ENCODE peak calls at places on chromosomes 6 and 20, in seven cellular contexts. One of them, this sample, is unnamed.

GRCh38 chr20:44109951-44110361 is 77.0 kb downstream of the JPH2 start:
- DNase-seq in fibroblast of the aortic adventitia: peak
- DNase-seq in heart left ventricle: no peak
- DNase-seq in stomach: no peak
- DNase-seq in lower lobe of right lung: no peak
- DNase-seq in IMR-90: no peak
- DNase-seq in astrocyte of the cerebellum: no peak
- DNase-seq in this sample: peak

GRCh38 chr6:30450908-30451818 is 38.1 kb upstream of the HLA-E start:
- DNase-seq in fibroblast of the aortic adventitia: peak
- DNase-seq in heart left ventricle: peak
- DNase-seq in stomach: peak
- DNase-seq in lower lobe of right lung: peak
- DNase-seq in IMR-90: peak
- DNase-seq in astrocyte of the cerebellum: peak
- DNase-seq in this sample: peak

GRCh38 chr6:81376745-81377144 is 375.7 kb downstream of the TENT5A start:
- DNase-seq in fibroblast of the aortic adventitia: no peak
- DNase-seq in heart left ventricle: no peak
- DNase-seq in stomach: no peak
- DNase-seq in lower lobe of right lung: no peak
- DNase-seq in IMR-90: no peak
- DNase-seq in astrocyte of the cerebellum: no peak
- DNase-seq in this sample: no peak

GRCh38 chr6:8589941-8590676 is 154.8 kb upstream of the SLC35B3 start:
- DNase-seq in fibroblast of the aortic adventitia: no peak
- DNase-seq in heart left ventricle: no peak
- DNase-seq in stomach: no peak
- DNase-seq in lower lobe of right lung: no peak
- DNase-seq in IMR-90: no peak
- DNase-seq in astrocyte of the cerebellum: no peak
- DNase-seq in this sample: no peak

GRCh38 chr20:43946659-43947315 is 32.1 kb downstream of the TOX2 start:
- DNase-seq in fibroblast of the aortic adventitia: no peak
- DNase-seq in heart left ventricle: no peak
- DNase-seq in stomach: no peak
- DNase-seq in lower lobe of right lung: no peak
- DNase-seq in IMR-90: no peak
- DNase-seq in astrocyte of the cerebellum: no peak
- DNase-seq in this sample: no peak

GRCh38 chr20:47334022-47334551 is 22.4 kb downstream of the ZMYND8 start:
- DNase-seq in fibroblast of the aortic adventitia: peak
- DNase-seq in heart left ventricle: no peak
- DNase-seq in stomach: no peak
- DNase-seq in lower lobe of right lung: peak
- DNase-seq in IMR-90: peak
- DNase-seq in astrocyte of the cerebellum: peak
- DNase-seq in this sample: peak

GRCh38 chr20:38256966-38257365 is 3.6 kb downstream of the KIAA1755 start:
- DNase-seq in fibroblast of the aortic adventitia: no peak
- DNase-seq in heart left ventricle: no peak
- DNase-seq in stomach: no peak
- DNase-seq in lower lobe of right lung: no peak
- DNase-seq in IMR-90: no peak
- DNase-seq in astrocyte of the cerebellum: no peak
- DNase-seq in this sample: no peak

GRCh38 chr6:47970826-47971225 is 140.2 kb downstream of the PTCHD4 start:
- DNase-seq in fibroblast of the aortic adventitia: no peak
- DNase-seq in heart left ventricle: no peak
- DNase-seq in stomach: no peak
- DNase-seq in lower lobe of right lung: no peak
- DNase-seq in IMR-90: no peak
- DNase-seq in astrocyte of the cerebellum: no peak
- DNase-seq in this sample: no peak

GRCh38 chr6:13729891-13730290 is 18.3 kb upstream of the RANBP9 start:
- DNase-seq in fibroblast of the aortic adventitia: peak
- DNase-seq in heart left ventricle: no peak
- DNase-seq in stomach: no peak
- DNase-seq in lower lobe of right lung: no peak
- DNase-seq in IMR-90: peak
- DNase-seq in astrocyte of the cerebellum: no peak
- DNase-seq in this sample: peak

GRCh38 chr6:13725052-13725451 is 13.4 kb upstream of the RANBP9 start:
- DNase-seq in fibroblast of the aortic adventitia: no peak
- DNase-seq in heart left ventricle: no peak
- DNase-seq in stomach: no peak
- DNase-seq in lower lobe of right lung: no peak
- DNase-seq in IMR-90: no peak
- DNase-seq in astrocyte of the cerebellum: no peak
- DNase-seq in this sample: no peak

GRCh38 chr6:13722880-13723279 is 11.2 kb upstream of the RANBP9 start:
- DNase-seq in fibroblast of the aortic adventitia: no peak
- DNase-seq in heart left ventricle: no peak
- DNase-seq in stomach: no peak
- DNase-seq in lower lobe of right lung: no peak
- DNase-seq in IMR-90: no peak
- DNase-seq in astrocyte of the cerebellum: no peak
- DNase-seq in this sample: no peak

GRCh38 chr6:13725570-13725969 is 13.9 kb upstream of the RANBP9 start:
- DNase-seq in fibroblast of the aortic adventitia: peak
- DNase-seq in heart left ventricle: no peak
- DNase-seq in stomach: peak
- DNase-seq in lower lobe of right lung: no peak
- DNase-seq in IMR-90: peak
- DNase-seq in astrocyte of the cerebellum: no peak
- DNase-seq in this sample: no peak

DNA sequence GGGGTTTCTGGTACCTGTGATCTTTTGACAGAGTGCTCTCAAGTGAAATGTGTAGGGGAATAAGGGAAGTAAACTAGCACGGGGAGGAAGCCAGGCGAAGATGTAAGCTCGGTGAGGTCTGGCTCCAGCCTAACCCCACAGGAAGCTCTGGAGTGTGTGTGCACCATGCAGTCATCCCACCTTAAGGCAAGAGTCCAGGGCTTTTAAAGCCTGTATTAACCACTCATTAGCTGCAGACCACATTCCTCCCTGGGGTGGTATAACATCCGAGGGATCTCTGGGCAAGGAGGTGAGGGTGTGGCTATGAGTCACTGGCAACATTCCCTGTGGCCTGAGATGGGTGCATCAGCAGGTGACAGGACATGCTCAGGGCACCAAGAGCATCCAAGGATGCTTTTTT is 12.5 kb upstream of the RANBP9 start:
- DNase-seq in fibroblast of the aortic adventitia: no peak
- DNase-seq in heart left ventricle: no peak
- DNase-seq in stomach: no peak
- DNase-seq in lower lobe of right lung: no peak
- DNase-seq in IMR-90: no peak
- DNase-seq in astrocyte of the cerebellum: no peak
- DNase-seq in this sample: no peak
- H3K4me3 ChIP-seq in fibroblast of the aortic adventitia: no peak
- H3K4me3 ChIP-seq in heart left ventricle: no peak
- H3K4me3 ChIP-seq in stomach: no peak
- H3K4me3 ChIP-seq in lower lobe of right lung: no peak
- H3K4me3 ChIP-seq in IMR-90: no peak
- H3K4me3 ChIP-seq in astrocyte of the cerebellum: no peak
- H3K4me3 ChIP-seq in this sample: no peak

GRCh38 chr20:35328095-35328685 is 36.0 kb upstream of the FAM83C start:
- DNase-seq in fibroblast of the aortic adventitia: no peak
- DNase-seq in heart left ventricle: no peak
- DNase-seq in stomach: no peak
- DNase-seq in lower lobe of right lung: no peak
- DNase-seq in IMR-90: no peak
- DNase-seq in astrocyte of the cerebellum: no peak
- DNase-seq in this sample: no peak

GRCh38 chr20:35327074-35327976 is 35.1 kb upstream of the FAM83C start:
- DNase-seq in fibroblast of the aortic adventitia: no peak
- DNase-seq in heart left ventricle: no peak
- DNase-seq in stomach: peak
- DNase-seq in lower lobe of right lung: no peak
- DNase-seq in IMR-90: peak
- DNase-seq in astrocyte of the cerebellum: no peak
- DNase-seq in this sample: no peak

GRCh38 chr20:35328689-35329088 is 36.5 kb upstream of the FAM83C start:
- DNase-seq in fibroblast of the aortic adventitia: no peak
- DNase-seq in heart left ventricle: no peak
- DNase-seq in stomach: no peak
- DNase-seq in lower lobe of right lung: no peak
- DNase-seq in IMR-90: no peak
- DNase-seq in astrocyte of the cerebellum: no peak
- DNase-seq in this sample: no peak

GRCh38 chr20:35326732-35327073 is 34.5 kb upstream of the FAM83C start:
- DNase-seq in fibroblast of the aortic adventitia: no peak
- DNase-seq in heart left ventricle: no peak
- DNase-seq in stomach: no peak
- DNase-seq in lower lobe of right lung: no peak
- DNase-seq in IMR-90: no peak
- DNase-seq in astrocyte of the cerebellum: no peak
- DNase-seq in this sample: no peak

GRCh38 chr20:35329435-35330139 is 37.4 kb upstream of the FAM83C start:
- DNase-seq in fibroblast of the aortic adventitia: no peak
- DNase-seq in heart left ventricle: no peak
- DNase-seq in stomach: peak
- DNase-seq in lower lobe of right lung: no peak
- DNase-seq in IMR-90: peak
- DNase-seq in astrocyte of the cerebellum: no peak
- DNase-seq in this sample: peak
- TF ChIP-seq CTCF in fibroblast of the aortic adventitia: peak
- TF ChIP-seq CTCF in heart left ventricle: peak
- TF ChIP-seq CTCF in stomach: peak
- TF ChIP-seq CTCF in lower lobe of right lung: peak
- TF ChIP-seq CTCF in IMR-90: peak
- TF ChIP-seq CTCF in astrocyte of the cerebellum: peak
- TF ChIP-seq CTCF in this sample: peak

DNA sequence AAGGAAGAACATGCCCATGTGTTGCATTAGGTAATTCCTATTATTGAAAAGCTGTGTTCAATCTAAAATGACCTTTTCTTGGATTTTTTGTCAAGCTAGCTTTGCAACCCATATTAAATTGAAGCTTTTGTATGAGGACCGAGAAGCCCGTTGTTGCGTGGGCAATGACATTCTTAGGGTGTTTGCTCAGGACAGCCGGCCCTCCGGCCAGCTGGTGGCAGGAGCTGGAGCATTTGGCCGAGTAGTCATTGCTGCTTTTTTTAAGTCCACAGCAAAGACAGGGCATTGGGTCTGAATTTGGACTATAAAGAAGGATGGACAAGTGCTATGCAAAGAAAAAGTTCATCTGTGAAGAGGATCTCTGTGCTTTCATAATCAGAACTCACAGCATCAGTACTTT is 365.8 kb downstream of the SAMD5 start:
- DNase-seq in fibroblast of the aortic adventitia: no peak
- DNase-seq in heart left ventricle: no peak
- DNase-seq in stomach: no peak
- DNase-seq in lower lobe of right lung: no peak
- DNase-seq in IMR-90: no peak
- DNase-seq in astrocyte of the cerebellum: no peak
- DNase-seq in this sample: no peak
- H3K4me3 ChIP-seq in fibroblast of the aortic adventitia: no peak
- H3K4me3 ChIP-seq in heart left ventricle: no peak
- H3K4me3 ChIP-seq in stomach: no peak
- H3K4me3 ChIP-seq in lower lobe of right lung: no peak
- H3K4me3 ChIP-seq in IMR-90: no peak
- H3K4me3 ChIP-seq in astrocyte of the cerebellum: no peak
- H3K4me3 ChIP-seq in this sample: no peak

DNA sequence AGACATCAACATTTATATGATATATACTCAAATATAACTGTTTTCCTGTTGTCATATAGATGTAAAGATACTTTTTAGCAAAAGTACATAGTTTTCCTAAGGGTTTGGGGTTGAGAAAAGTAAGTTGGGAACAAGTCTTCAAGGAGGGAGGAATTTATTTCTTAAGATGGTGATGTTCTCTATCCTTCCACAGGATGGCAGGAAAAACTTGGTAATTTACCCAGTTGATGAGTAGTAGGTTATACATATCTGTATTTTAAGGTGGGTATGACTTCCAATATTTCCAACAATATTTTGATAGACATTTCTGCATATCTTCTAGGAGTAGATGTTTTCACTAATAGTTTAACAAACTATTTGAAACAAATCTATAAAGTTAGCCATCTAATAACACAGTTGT is 254.4 kb downstream of the RIMS1 start:
- DNase-seq in fibroblast of the aortic adventitia: peak
- DNase-seq in heart left ventricle: no peak
- DNase-seq in stomach: no peak
- DNase-seq in lower lobe of right lung: no peak
- DNase-seq in IMR-90: peak
- DNase-seq in astrocyte of the cerebellum: no peak
- DNase-seq in this sample: peak
- TF ChIP-seq CTCF in fibroblast of the aortic adventitia: no peak
- TF ChIP-seq CTCF in heart left ventricle: no peak
- TF ChIP-seq CTCF in stomach: no peak
- TF ChIP-seq CTCF in lower lobe of right lung: no peak
- TF ChIP-seq CTCF in IMR-90: peak
- TF ChIP-seq CTCF in astrocyte of the cerebellum: no peak
- TF ChIP-seq CTCF in this sample: no peak

DNA sequence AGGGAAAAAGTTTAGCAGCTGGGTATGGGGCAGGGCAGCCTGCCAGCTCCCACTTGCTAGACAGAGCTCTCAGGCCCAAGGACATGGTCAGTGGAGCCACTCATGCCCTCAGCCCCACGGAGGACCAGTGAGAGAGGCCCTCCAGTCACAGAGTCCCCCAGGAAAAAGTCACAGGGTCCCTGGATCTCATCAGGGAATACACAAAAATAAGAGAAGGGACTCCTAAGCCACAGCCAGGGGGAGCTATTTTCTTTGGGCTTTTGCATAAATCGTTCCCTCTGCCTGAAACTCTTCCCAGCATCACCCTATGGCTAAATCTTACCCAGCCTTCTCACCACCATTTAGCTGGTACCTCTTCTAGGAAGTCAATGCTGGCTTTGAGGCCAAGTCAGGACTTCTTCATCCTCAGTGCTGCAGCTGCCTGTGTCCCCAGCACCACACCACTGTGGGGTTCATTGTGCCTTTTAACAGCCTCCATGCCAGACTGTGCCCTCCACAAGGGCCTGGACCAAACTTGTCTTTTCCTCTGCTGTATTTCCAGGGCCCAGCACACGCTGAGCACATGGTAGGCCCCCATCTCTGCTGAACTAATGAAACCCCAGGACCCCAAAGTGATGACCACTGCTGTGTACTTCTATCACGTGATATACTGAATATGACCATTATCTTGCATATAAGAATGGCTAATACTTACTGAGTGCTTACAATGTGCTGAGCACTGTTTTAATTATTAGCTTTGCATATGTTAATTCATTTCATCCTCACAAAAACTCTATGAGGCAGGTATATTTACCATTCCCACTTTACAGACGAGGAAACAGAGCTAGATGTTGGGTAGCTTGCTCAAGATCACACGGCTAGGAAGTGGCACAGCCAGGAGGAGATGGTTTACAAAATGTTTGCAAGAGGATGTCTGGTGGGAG is 2.0 kb downstream of the ZNF335 start:
- DNase-seq in fibroblast of the aortic adventitia: peak
- DNase-seq in heart left ventricle: peak
- DNase-seq in stomach: no peak
- DNase-seq in lower lobe of right lung: no peak
- DNase-seq in IMR-90: peak
- DNase-seq in astrocyte of the cerebellum: peak
- DNase-seq in this sample: peak
- H3K4me3 ChIP-seq in fibroblast of the aortic adventitia: peak
- H3K4me3 ChIP-seq in heart left ventricle: peak
- H3K4me3 ChIP-seq in stomach: peak
- H3K4me3 ChIP-seq in lower lobe of right lung: peak
- H3K4me3 ChIP-seq in IMR-90: no peak
- H3K4me3 ChIP-seq in astrocyte of the cerebellum: peak
- H3K4me3 ChIP-seq in this sample: peak

This sample was measured in cardiac fibroblast.